ENCODE peak calls at places on chromosome 16, in four cellular contexts. X is body of pancreas, D is A549, S is PC-3. O is an unnamed sample. For H3K9me3 and H3K4me1, the result is how much of the 10 kb centered on the place peaks cover.

GRCh38 chr16:70474320-70475053 is 20.1 kb downstream of the FCSK start:
- DNase-seq in X (no peak), D (no peak), S (no peak), O (peak)

GRCh38 chr16:52515068-52515671 is 31.8 kb downstream of the TOX3 start:
- DNase-seq in X (no peak), D (no peak), S (no peak), O (no peak)

GRCh38 chr16:27706803-27707685 is 157.1 kb downstream of the KATNIP start:
- DNase-seq in X (no peak), D (no peak), S (no peak), O (no peak)

GRCh38 chr16:79612207-79612606 is 11.7 kb upstream of the MAF start:
- DNase-seq in X (no peak), D (peak), S (no peak), O (no peak)

GRCh38 chr16:919658-920631 is 50.8 kb downstream of the LMF1 start:
- DNase-seq in X (no peak), D (no peak), S (no peak), O (peak)

GRCh38 chr16:19879241-19879792 is 5.3 kb downstream of the GPRC5B start:
- DNase-seq in X (peak), D (no peak), S (no peak), O (no peak)

GRCh38 chr16:1771072-1771863 is at the start of gene NME3:
- DNase-seq in X (peak), D (peak), S (peak), O (peak)

GRCh38 chr16:90047714-90048346 is 28.6 kb upstream of the DBNDD1 start:
- DNase-seq in X (no peak), D (no peak), S (no peak), O (no peak)

GRCh38 chr16:50489187-50489586 is 59.0 kb upstream of the NKD1 start:
- DNase-seq in X (no peak), D (no peak), S (no peak), O (no peak)

GRCh38 chr16:67843343-67843765 is 1.2 kb downstream of the THAP11 start:
- DNase-seq in X (no peak), D (no peak), S (peak), O (no peak)

GRCh38 chr16:22670551-22670970 is 143.4 kb upstream of the HS3ST2 start:
- DNase-seq in X (no peak), D (peak), S (peak), O (no peak)

GRCh38 chr16:17294856-17295255 is 175.9 kb downstream of the XYLT1 start:
- DNase-seq in X (no peak), D (no peak), S (no peak), O (no peak)

GRCh38 chr16:20430948-20431347 is 20.4 kb upstream of the ACSM2A start:
- DNase-seq in X (no peak), D (no peak), S (no peak), O (no peak)

GRCh38 chr16:14511798-14512131 is 118.3 kb downstream of the PARN start:
- DNase-seq in X (no peak), D (no peak), S (no peak), O (no peak)

GRCh38 chr16:82630688-82631087 is 3.9 kb downstream of the CDH13 start:
- DNase-seq in X (no peak), D (no peak), S (peak), O (no peak)

GRCh38 chr16:72865258-72865657 is 182.7 kb downstream of the ZFHX3 start:
- DNase-seq in X (no peak), D (no peak), S (no peak), O (no peak)

GRCh38 chr16:72493681-72494415 is 321.9 kb upstream of the PMFBP1 start:
- DNase-seq in X (no peak), D (no peak), S (peak), O (no peak)

GRCh38 chr16:70706948-70707465 is 21.2 kb upstream of the MTSS2 start:
- DNase-seq in X (no peak), D (peak), S (peak), O (no peak)

GRCh38 chr16:4052801-4053662 is 63.2 kb downstream of the ADCY9 start:
- DNase-seq in X (peak), D (no peak), S (peak), O (peak)

GRCh38 chr16:64545769-64546168 is 576.1 kb downstream of the CDH11 start:
- DNase-seq in X (peak), D (no peak), S (peak), O (no peak)

GRCh38 chr16:75087040-75087979 is 29.3 kb downstream of the LDHD start:
- DNase-seq in X (no peak), D (no peak), S (no peak), O (no peak)

GRCh38 chr16:12627394-12627793 is 176.3 kb downstream of the CPPED1 start:
- DNase-seq in X (no peak), D (no peak), S (peak), O (no peak)

GRCh38 chr16:12386076-12386641 is 409.6 kb downstream of the SNX29 start:
- DNase-seq in X (no peak), D (no peak), S (no peak), O (no peak)

GRCh38 chr16:3467182-3467581 is 23.7 kb downstream of the NAA60 start:
- DNase-seq in X (no peak), D (no peak), S (no peak), O (no peak)

DNA sequence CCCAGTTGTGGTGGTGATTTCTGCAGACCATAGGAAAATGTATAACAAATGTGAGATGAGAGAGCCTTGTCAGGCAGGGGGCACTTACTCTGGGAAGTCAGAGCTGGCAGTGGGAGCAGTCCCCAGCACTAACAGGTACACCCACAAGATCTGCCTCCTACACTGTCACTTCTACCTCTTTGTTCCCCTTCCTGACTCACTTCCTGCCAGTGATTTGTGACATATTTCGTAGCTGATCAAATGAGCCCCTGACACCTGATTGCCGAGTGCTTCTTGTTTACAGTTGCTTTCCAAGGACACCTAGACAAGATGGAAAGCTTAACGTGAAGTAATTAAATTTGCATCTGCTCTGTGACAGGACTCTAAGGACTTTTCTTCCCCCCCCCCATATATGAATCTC is 40.5 kb downstream of the FTO start:
- DNase-seq in X (peak), D (no peak), S (peak), O (no peak)
- TF ChIP-seq CTCF in X (no peak), D (no peak), S (no peak), O (no peak)

DNA sequence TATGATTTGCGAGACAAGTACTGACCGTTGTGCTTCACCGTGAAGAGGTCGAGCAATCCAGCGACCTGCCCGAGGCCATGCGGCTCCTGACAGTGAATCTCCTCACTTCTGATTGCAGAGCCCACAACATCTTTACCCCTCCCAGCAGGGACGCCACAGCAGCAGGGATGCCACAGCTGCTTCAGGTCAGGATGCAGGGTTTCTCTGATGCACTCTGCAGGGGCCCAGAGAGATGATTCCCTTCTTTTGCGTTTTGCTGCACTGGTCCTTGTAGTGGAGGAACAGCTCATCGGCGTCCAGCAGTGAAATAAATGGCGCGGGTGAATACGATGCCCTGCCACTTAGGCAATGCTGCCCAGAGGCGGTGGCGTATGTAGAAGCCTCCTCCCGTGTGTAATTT is 5.6 kb downstream of the KIAA0513 start:
- DNase-seq in X (no peak), D (no peak), S (no peak), O (no peak)
- H3K9me3 ChIP-seq in X (under half), D (under half), S (under half), O (under half)

GRCh38 chr16:9123401-9123800 is 32.0 kb downstream of the HAPSTR1 start:
- DNase-seq in X (no peak), D (no peak), S (no peak), O (no peak)
- H3K4me1 ChIP-seq in X (under half), D (half or more), S (under half), O (under half)

DNA sequence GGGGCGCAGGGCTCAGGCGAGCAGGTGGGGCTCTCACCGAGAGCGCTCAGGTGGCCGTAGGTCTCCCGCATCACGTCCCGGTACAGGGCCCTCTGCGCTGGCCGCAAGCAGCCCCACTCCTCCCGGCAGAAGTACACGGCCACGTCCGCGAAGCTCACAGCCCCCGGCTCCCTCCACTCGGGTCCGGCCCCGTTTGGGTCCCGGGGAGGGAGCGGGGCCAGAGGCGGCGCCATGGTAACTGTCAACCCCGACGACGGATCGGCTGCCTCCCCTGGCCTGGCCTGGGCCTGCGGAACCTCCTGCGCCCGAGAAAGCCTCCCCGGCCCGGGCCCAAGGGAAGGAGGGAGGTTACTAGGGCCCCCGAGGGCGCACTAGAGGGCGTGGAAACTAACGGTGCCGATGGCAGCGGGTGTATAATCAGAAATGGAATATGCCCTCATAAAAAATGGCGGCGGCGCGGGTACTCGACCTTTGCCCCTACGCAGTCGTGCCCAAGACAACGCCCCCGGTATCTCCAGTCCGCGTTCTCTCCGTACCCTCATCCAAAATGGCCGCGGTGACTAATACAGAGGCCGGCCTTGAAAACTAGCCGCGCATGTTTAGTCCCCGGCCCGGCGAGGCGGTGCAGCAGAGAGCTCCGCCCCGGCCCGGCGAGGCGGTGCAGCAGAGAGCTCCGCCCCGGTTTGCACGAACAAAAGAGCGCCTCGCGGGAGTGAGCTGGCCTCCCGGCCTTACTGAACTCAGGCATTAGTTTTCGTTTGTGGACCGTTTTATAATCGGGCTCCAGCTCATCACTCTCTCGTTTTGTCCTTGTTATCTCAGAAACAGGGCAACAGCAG is at the start of gene ZNF764:
- DNase-seq in X (peak), D (peak), S (peak), O (peak)
- TF ChIP-seq CTCF in X (no peak), D (no peak), S (no peak), O (no peak)

GRCh38 chr16:81151648-81152047 is 55.5 kb upstream of the GCSH start:
- DNase-seq in X (no peak), D (no peak), S (no peak), O (no peak)

GRCh38 chr16:81158964-81159363 is 62.8 kb upstream of the GCSH start:
- DNase-seq in X (no peak), D (no peak), S (no peak), O (no peak)

GRCh38 chr16:81155769-81156168 is 59.6 kb upstream of the GCSH start:
- DNase-seq in X (no peak), D (no peak), S (no peak), O (no peak)
- H3K9me3 ChIP-seq in X (under half), D (under half), S (under half), O (under half)

DNA sequence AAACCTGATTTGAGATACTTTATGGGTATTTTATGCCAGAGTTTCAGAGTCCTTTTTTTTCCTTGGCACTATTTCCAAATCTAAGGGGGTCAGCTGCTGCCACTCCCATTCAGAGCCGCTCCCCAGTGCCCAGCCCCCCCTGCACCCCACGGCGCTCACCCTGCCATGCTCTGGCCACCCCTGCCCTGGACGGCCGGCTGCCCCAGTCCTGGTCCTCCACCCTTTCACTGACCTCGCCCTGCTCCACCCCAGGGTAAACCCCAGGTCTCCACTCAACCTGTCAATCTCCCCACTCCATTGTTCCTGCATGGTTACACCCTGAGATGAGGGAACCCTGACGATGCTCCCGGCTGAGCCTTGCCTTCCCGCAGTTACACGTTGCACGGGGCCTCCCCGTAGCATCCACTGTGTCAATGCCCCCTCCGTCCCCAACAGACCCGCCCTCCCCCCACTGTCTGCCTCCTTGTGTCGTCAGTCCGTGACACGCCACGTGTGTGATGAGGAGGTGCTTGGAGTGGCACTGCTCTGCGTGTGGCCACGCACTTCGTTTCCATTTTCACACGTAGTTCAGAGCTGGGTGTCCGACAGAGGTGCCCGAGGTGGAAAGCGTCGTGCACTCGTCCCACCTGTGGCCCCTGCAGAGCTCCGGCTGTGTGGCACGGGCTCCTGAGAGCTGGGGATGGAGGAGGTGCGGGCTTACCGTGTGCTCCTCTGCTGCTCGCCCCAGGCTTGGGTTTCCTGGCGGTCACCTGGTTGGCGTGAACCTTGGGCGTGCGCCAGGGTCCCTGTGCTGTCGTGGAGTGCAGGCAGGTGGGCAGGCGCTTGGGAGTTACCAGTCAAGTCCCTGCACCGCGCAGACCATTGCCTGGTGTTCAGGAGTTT is 116.5 kb downstream of the BANP start:
- DNase-seq in X (peak), D (no peak), S (no peak), O (no peak)
- H3K4me1 ChIP-seq in X (under half), D (under half), S (under half), O (under half)

DNA sequence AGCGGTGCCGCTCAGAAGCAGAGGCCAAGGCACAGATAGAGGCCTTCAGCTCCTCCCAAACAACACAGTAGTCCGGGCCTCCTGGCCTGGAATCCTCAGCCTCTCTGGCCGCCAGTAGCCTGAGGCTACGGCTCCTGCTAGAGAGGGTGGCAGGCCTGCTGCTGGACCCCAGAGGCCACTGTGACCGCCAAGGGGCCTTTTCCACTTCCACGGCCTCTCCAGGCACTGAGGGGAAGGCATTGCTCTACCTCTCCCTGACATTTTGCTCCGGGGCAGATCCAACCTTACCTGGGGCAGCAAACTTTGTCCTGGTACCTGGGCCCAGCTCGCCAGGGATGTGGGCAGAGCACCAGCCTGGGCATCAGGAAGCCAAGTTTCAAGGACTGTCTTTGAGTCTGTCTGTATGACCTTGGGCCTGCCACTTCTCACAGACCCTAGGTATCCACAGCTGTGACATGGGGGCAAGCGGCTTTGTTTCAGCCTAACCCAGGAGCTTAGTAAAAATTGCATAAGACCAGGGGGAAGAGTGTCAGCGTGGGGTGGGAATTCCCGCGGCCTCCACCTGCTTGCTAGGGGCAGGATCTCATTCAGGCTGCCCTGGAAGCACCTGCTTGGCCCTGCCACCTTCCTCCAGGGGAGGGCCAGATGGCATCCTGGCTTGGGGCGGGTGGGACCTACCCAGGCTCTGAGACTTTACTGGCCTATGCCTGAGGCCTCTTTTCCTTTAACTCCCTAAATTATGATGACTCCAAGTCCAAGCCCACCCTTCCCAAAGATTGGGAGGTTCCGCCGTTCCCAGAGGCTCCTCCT is 33.2 kb downstream of the ADGRG5 start:
- DNase-seq in X (no peak), D (no peak), S (no peak), O (no peak)
- TF ChIP-seq CTCF in X (no peak), D (no peak), S (no peak), O (no peak)

GRCh38 chr16:35689764-35690163 is 2230.4 kb downstream of the TP53TG3F start:
- DNase-seq in X (no peak), D (no peak), S (no peak), O (no peak)
- H3K9me3 ChIP-seq in X (under half), D (under half), S (under half), O (half or more)

GRCh38 chr16:15749985-15750384 is 99.9 kb downstream of the NDE1 start:
- DNase-seq in X (no peak), D (no peak), S (no peak), O (no peak)
- H3K4me1 ChIP-seq in X (under half), D (under half), S (under half), O (under half)

O was measured in mucosa of descending colon.